ENCODE peak calls at places on chromosomes 12 and 14, in four cellular contexts. T, I, R and J are unnamed samples.

GRCh38 chr12:9798008-9798619 is 29.2 kb upstream of the KLRF1 start:
- DNase-seq in T (no peak), I (no peak), R (peak; percentile 59), J (no peak)

GRCh38 chr12:69007166-69007857 is 74.3 kb upstream of the CPM start:
- DNase-seq in I (peak; percentile 47), R (no peak), T (no peak), J (peak; percentile 40)

GRCh38 chr12:54164402-54165145 is 24.2 kb downstream of the SMUG1 start:
- DNase-seq in T (no peak), I (no peak), R (no peak), J (no peak)

GRCh38 chr12:95637471-95638155 is 86.3 kb upstream of the USP44 start:
- DNase-seq in R (no peak), T (no peak), I (peak; percentile 84), J (no peak)

GRCh38 chr12:104952816-104953215 is 5.3 kb downstream of the SLC41A2 start:
- DNase-seq in I (no peak), R (no peak), T (no peak), J (no peak)

GRCh38 chr12:53102883-53103807 is at the start of gene SOAT2:
- DNase-seq in I (no peak), R (peak; percentile 8), T (no peak), J (no peak)

GRCh38 chr12:119153477-119154434 is 25.0 kb upstream of the HSPB8 start:
- DNase-seq in I (no peak), T (no peak), R (peak; percentile 83), J (no peak)

GRCh38 chr12:91511795-91512420 is 329.3 kb upstream of the DCN start:
- DNase-seq in I (no peak), R (no peak), T (no peak), J (no peak)

GRCh38 chr14:89912667-89913211 is 41.8 kb downstream of the EFCAB11 start:
- DNase-seq in R (no peak), I (peak; percentile 99), T (no peak), J (peak; percentile 95)

GRCh38 chr14:57634335-57634734 is 140.7 kb upstream of the CCDC198 start:
- DNase-seq in T (no peak), I (no peak), R (no peak), J (no peak)

GRCh38 chr12:71661977-71662522 is 1.6 kb downstream of the ZFC3H1 start:
- DNase-seq in R (no peak), I (no peak), T (no peak), J (peak; percentile 20)

GRCh38 chr12:13154851-13155250 is 41.7 kb upstream of the EMP1 start:
- DNase-seq in I (no peak), R (no peak), T (no peak), J (no peak)

GRCh38 chr12:57766464-57767311 is at the start of gene CYP27B1:
- DNase-seq in T (no peak), I (no peak), R (peak; percentile 47), J (no peak)

GRCh38 chr12:5665615-5666014 is 233.7 kb downstream of the NTF3 start:
- DNase-seq in R (no peak), T (no peak), I (peak; percentile 41), J (no peak)

GRCh38 chr12:94073441-94074051 is 74.8 kb upstream of the PLXNC1 start:
- DNase-seq in R (no peak), T (no peak), I (no peak), J (no peak)

GRCh38 chr12:95435355-95435754 is 38.6 kb upstream of the METAP2 start:
- DNase-seq in T (no peak), I (no peak), R (no peak), J (no peak)

GRCh38 chr12:111767362-111768158 is 827 bp downstream of the ALDH2 start:
- DNase-seq in I (no peak), R (no peak), T (no peak), J (no peak)

GRCh38 chr12:69026341-69026740 is 93.4 kb upstream of the CPM start:
- DNase-seq in T (no peak), R (no peak), I (no peak), J (no peak)

GRCh38 chr12:10214877-10215267 is 2.2 kb downstream of the GABARAPL1 start:
- DNase-seq in T (no peak), I (no peak), R (peak; percentile 9), J (no peak)

GRCh38 chr14:102215071-102215470 is 75.4 kb downstream of the WDR20 start:
- DNase-seq in R (no peak), I (peak; percentile 56), T (no peak), J (peak; percentile 18)

GRCh38 chr12:42473561-42473960 is 116.0 kb downstream of the PRICKLE1 start:
- DNase-seq in R (no peak), I (no peak), T (no peak), J (no peak)

GRCh38 chr14:92389598-92390126 is 66.7 kb downstream of the SLC24A4 start:
- DNase-seq in T (no peak), I (no peak), R (no peak), J (no peak)

GRCh38 chr12:6200266-6201198 is at the start of gene CD9:
- DNase-seq in R (peak; percentile 75), I (no peak), T (peak; percentile 24), J (no peak)

GRCh38 chr12:85971800-85972199 is 97.7 kb downstream of the NTS start:
- DNase-seq in I (no peak), R (no peak), T (no peak), J (no peak)

GRCh38 chr12:112906712-112907414 is at the start of gene OAS1:
- DNase-seq in I (no peak), R (no peak), T (no peak), J (no peak)

GRCh38 chr12:63440063-63440462 is 228.2 kb downstream of the DPY19L2 start:
- DNase-seq in I (no peak), T (no peak), R (no peak), J (no peak)

GRCh38 chr14:99137913-99138571 is 134.0 kb downstream of the BCL11B start:
- DNase-seq in I (no peak), T (no peak), R (peak; percentile 35), J (no peak)

GRCh38 chr12:75550401-75550851 is 39.0 kb upstream of the KRR1 start:
- DNase-seq in R (no peak), T (no peak), I (no peak), J (no peak)

GRCh38 chr12:82176761-82177490 is 181.3 kb downstream of the CCDC59 start:
- DNase-seq in I (no peak), R (no peak), T (no peak), J (peak; percentile 12)

GRCh38 chr12:56565510-56566101 is 44.0 kb downstream of the RBMS2 start:
- DNase-seq in T (no peak), I (peak; percentile 23), R (peak; percentile 67), J (peak; percentile 22)
- TF ChIP-seq CTCF in T (no peak), I (no peak), R (no peak), J (no peak)

GRCh38 chr12:115037830-115038229 is 353.9 kb upstream of the TBX3 start:
- DNase-seq in T (no peak), I (no peak), R (no peak), J (no peak)

GRCh38 chr12:115030017-115030416 is 346.0 kb upstream of the TBX3 start:
- DNase-seq in R (no peak), I (no peak), T (no peak), J (no peak)

DNA sequence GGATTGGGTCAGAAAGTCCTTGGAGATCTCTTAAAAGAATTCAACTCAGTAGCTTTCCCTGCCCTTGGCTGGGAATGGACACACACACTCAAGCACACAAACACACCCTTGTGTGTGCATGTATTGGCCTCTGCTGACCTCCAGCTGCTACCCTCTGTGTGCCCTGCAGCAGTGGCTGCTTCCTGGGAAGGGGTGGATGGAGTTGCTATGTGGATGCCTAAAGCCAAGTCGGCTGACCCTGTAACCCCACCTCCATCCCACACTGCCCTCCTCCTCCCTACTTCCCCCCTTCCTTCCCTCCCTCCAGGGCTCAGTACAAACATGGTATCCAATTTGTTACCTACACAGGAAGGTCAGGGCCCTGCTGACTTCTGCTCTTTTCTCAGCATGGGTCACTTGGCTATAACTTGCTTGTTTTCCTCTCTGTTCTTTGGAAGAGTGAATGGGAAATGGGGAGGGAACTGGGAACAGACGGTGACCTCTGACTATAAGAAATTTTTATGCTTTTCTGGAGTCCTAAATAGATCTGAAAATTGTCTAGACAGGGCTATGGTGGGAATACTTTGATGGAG is 351.6 kb upstream of the TBX3 start:
- DNase-seq in I (no peak), T (no peak), R (no peak), J (no peak)
- TF ChIP-seq CTCF in I (no peak), T (no peak), R (no peak), J (no peak)

GRCh38 chr14:65028937-65029336 is 42.2 kb downstream of the FNTB start:
- DNase-seq in T (no peak), R (no peak), I (no peak), J (no peak)

GRCh38 chr14:65032319-65032718 is 45.6 kb downstream of the FNTB start:
- DNase-seq in T (no peak), I (no peak), R (no peak), J (no peak)

GRCh38 chr14:65035049-65035448 is 48.4 kb downstream of the FNTB start:
- DNase-seq in T (no peak), I (no peak), R (no peak), J (no peak)

GRCh38 chr14:65038966-65039365 is 52.3 kb downstream of the FNTB start:
- DNase-seq in R (no peak), I (no peak), T (no peak), J (no peak)

DNA sequence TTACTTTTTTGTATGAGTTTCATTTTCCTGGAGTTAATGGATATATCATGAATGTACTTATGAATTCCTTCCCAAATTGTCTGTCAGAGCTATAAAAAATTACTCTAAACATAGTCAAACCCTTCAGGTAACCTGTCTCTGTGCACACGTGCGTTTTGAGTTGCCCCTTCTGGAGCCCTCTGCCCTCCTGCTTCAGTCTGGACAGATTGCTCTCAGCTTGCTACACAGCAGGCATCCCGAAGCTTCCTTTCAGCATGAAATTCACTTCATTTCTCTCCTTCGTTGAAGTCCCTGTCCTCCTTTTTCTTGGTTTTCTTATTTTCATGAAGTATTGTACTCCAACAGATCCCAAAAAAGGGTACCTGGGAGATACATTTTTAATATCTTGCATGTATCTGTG is 47.3 kb downstream of the FNTB start:
- DNase-seq in I (no peak), T (no peak), R (no peak), J (no peak)
- TF ChIP-seq CTCF in I (no peak), T (no peak), R (no peak), J (no peak)

GRCh38 chr12:103751600-103751999 is 89.4 kb downstream of the NT5DC3 start:
- DNase-seq in I (no peak), T (no peak), R (no peak), J (no peak)

GRCh38 chr12:103755425-103755824 is 85.6 kb downstream of the NT5DC3 start:
- DNase-seq in R (no peak), T (no peak), I (no peak), J (no peak)

GRCh38 chr12:103748875-103749274 is 92.2 kb downstream of the NT5DC3 start:
- DNase-seq in I (no peak), T (no peak), R (no peak), J (no peak)

GRCh38 chr12:103748002-103748401 is 93.0 kb downstream of the NT5DC3 start:
- DNase-seq in T (no peak), R (no peak), I (no peak), J (no peak)

DNA sequence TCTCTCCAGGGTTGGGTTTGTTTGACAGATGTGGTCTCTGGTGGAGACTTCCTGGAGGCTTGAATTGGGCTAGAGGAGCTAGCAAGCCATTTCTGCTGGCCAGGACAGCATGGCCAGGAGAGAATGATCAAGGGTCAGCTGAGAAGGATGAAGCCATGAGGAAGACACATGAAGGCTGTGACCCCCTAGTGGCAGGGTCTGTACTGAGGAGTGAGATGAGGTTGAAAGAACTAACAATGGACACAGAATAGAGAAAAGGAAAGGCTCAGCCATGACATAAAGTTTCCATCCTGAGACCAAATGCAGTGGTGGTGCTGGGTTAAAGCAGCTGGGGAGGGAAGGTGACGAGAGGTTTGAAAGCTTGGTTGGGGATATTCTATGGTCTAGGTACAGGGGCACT is 89.9 kb downstream of the NT5DC3 start:
- DNase-seq in T (no peak), I (no peak), R (peak; percentile 34), J (no peak)
- TF ChIP-seq CTCF in T (no peak), I (no peak), R (peak; percentile 30), J (no peak)

GRCh38 chr12:84397279-84397678 is 515.3 kb downstream of the SLC6A15 start:
- DNase-seq in I (no peak), T (no peak), R (no peak), J (no peak)
- TF ChIP-seq CTCF in I (no peak), T (no peak), R (no peak), J (peak; percentile 30)